ENCODE peak calls at places on chromosome 21, in five cellular contexts. R is AG04450, S is cardiac muscle cell, I is fibroblast of villous mesenchyme, U is GM12864. A is an unnamed sample.

GRCh38 chr21:14243877-14244276 is 27.9 kb downstream of the RBM11 start:
- DNase-seq in R (no peak), S (no peak), I (peak), U (no peak), A (no peak)

GRCh38 chr21:18411565-18411964 is 8.0 kb upstream of the TMPRSS15 start:
- DNase-seq in R (no peak), S (no peak), I (no peak), U (no peak), A (no peak)

GRCh38 chr21:27569831-27570230 is 602.9 kb upstream of the ADAMTS5 start:
- DNase-seq in R (no peak), S (no peak), I (no peak), U (no peak), A (no peak)

GRCh38 chr21:24353492-24353891 is 1253.8 kb downstream of the MRPL39 start:
- DNase-seq in R (no peak), S (no peak), I (no peak), U (no peak), A (no peak)

GRCh38 chr21:14982336-14982735 is 82.5 kb downstream of the NRIP1 start:
- DNase-seq in R (no peak), S (no peak), I (no peak), U (no peak), A (no peak)

GRCh38 chr21:31193761-31194160 is 150.3 kb downstream of the TIAM1 start:
- DNase-seq in R (no peak), S (no peak), I (no peak), U (no peak), A (no peak)

GRCh38 chr21:40115775-40116174 is 248.5 kb downstream of the PCP4 start:
- DNase-seq in R (no peak), S (no peak), I (no peak), U (no peak), A (no peak)

GRCh38 chr21:20459838-20460237 is 538.4 kb upstream of the NCAM2 start:
- DNase-seq in R (no peak), S (no peak), I (no peak), U (no peak), A (no peak)

GRCh38 chr21:39788383-39788782 is 43.4 kb downstream of the IGSF5 start:
- DNase-seq in R (no peak), S (peak), I (peak), U (no peak), A (no peak)

GRCh38 chr21:17819878-17820232 is 699 bp upstream of the C21orf91 start:
- DNase-seq in R (peak), S (no peak), I (no peak), U (peak), A (no peak)

GRCh38 chr21:17671733-17672132 is 59.0 kb upstream of the BTG3 start:
- DNase-seq in R (no peak), S (no peak), I (no peak), U (no peak), A (no peak)

GRCh38 chr21:21232320-21232719 is 234.1 kb downstream of the NCAM2 start:
- DNase-seq in R (peak), S (peak), I (peak), U (no peak), A (no peak)

GRCh38 chr21:27477321-27477720 is 510.4 kb upstream of the ADAMTS5 start:
- DNase-seq in R (no peak), S (no peak), I (peak), U (no peak), A (no peak)

GRCh38 chr21:28152729-28153128 is 839.9 kb downstream of the LTN1 start:
- DNase-seq in R (no peak), S (no peak), I (peak), U (no peak), A (no peak)

GRCh38 chr21:38424333-38424732 is 73.9 kb downstream of the ERG start:
- DNase-seq in R (no peak), S (peak), I (no peak), U (no peak), A (no peak)

GRCh38 chr21:36038701-36039497 is 21.4 kb downstream of the SETD4 start:
- DNase-seq in R (no peak), S (no peak), I (no peak), U (no peak), A (no peak)

GRCh38 chr21:39051561-39051949 is 131.7 kb downstream of the PSMG1 start:
- DNase-seq in R (no peak), S (no peak), I (no peak), U (no peak), A (no peak)

GRCh38 chr21:25885880-25886279 is 151.1 kb downstream of the GABPA start:
- DNase-seq in R (no peak), S (no peak), I (no peak), U (no peak), A (no peak)

GRCh38 chr21:30921129-30921528 is 39.7 kb upstream of the KRTAP11-1 start:
- DNase-seq in R (no peak), S (no peak), I (no peak), U (no peak), A (no peak)

GRCh38 chr21:38475519-38475918 is 22.8 kb downstream of the ERG start:
- DNase-seq in R (no peak), S (no peak), I (no peak), U (no peak), A (no peak)

GRCh38 chr21:39347537-39347936 is 1.4 kb downstream of the HMGN1 start:
- DNase-seq in R (no peak), S (no peak), I (no peak), U (no peak), A (no peak)

GRCh38 chr21:35294231-35294898 is 245.3 kb upstream of the RUNX1 start:
- DNase-seq in R (no peak), S (no peak), I (no peak), U (no peak), A (no peak)

GRCh38 chr21:29818520-29818919 is 121.3 kb downstream of the GRIK1 start:
- DNase-seq in R (no peak), S (no peak), I (no peak), U (no peak), A (no peak)

GRCh38 chr21:35491114-35491513 is 442.0 kb upstream of the RUNX1 start:
- DNase-seq in R (no peak), S (peak), I (no peak), U (no peak), A (no peak)

GRCh38 chr21:35578350-35578782 is 482.0 kb downstream of the SETD4 start:
- DNase-seq in R (peak), S (no peak), I (peak), U (no peak), A (no peak)

GRCh38 chr21:17779486-17779885 is 39.7 kb downstream of the C21orf91 start:
- DNase-seq in R (no peak), S (no peak), I (no peak), U (no peak), A (no peak)

GRCh38 chr21:35309316-35309715 is 260.2 kb upstream of the RUNX1 start:
- DNase-seq in R (no peak), S (no peak), I (no peak), U (no peak), A (no peak)

GRCh38 chr21:34877485-34878128 is 171.5 kb downstream of the RUNX1 start:
- DNase-seq in R (no peak), S (no peak), I (no peak), U (no peak), A (no peak)

GRCh38 chr21:42063206-42063577 is 7.9 kb upstream of the UMODL1 start:
- DNase-seq in R (no peak), S (no peak), I (no peak), U (no peak), A (no peak)

GRCh38 chr21:42061195-42061865 is 9.8 kb upstream of the UMODL1 start:
- DNase-seq in R (no peak), S (no peak), I (no peak), U (peak), A (no peak)

GRCh38 chr21:42060166-42060565 is 11.0 kb upstream of the UMODL1 start:
- DNase-seq in R (no peak), S (no peak), I (no peak), U (no peak), A (no peak)

GRCh38 chr21:42062543-42063022 is 8.5 kb upstream of the UMODL1 start:
- DNase-seq in R (no peak), S (no peak), I (no peak), U (peak), A (peak)

GRCh38 chr21:42061866-42062542 is 9.1 kb upstream of the UMODL1 start:
- DNase-seq in R (no peak), S (no peak), I (no peak), U (no peak), A (no peak)
- H3K4me3 ChIP-seq in R (no peak), S (no peak), I (no peak), U (no peak), A (peak)

GRCh38 chr21:33019516-33019884 is 6.2 kb upstream of the OLIG2 start:
- DNase-seq in R (no peak), S (no peak), I (no peak), U (no peak), A (no peak)

GRCh38 chr21:33019885-33020557 is 5.7 kb upstream of the OLIG2 start:
- DNase-seq in R (no peak), S (no peak), I (no peak), U (no peak), A (no peak)

GRCh38 chr21:33021150-33021549 is 4.6 kb upstream of the OLIG2 start:
- DNase-seq in R (no peak), S (no peak), I (no peak), U (no peak), A (no peak)

GRCh38 chr21:33021667-33022066 is 4.1 kb upstream of the OLIG2 start:
- DNase-seq in R (no peak), S (no peak), I (no peak), U (no peak), A (no peak)

GRCh38 chr21:33020558-33021100 is 5.1 kb upstream of the OLIG2 start:
- DNase-seq in R (no peak), S (no peak), I (no peak), U (no peak), A (no peak)
- H3K4me3 ChIP-seq in R (no peak), S (no peak), I (no peak), U (no peak), A (no peak)

GRCh38 chr21:33540711-33541104 is 1.2 kb downstream of the GART start:
- DNase-seq in R (no peak), S (no peak), I (no peak), U (no peak), A (no peak)
- H3K4me3 ChIP-seq in R (peak), S (no peak), I (peak), U (peak), A (no peak)

GRCh38 chr21:16195476-16195875 is 465.7 kb downstream of the USP25 start:
- DNase-seq in R (peak), S (no peak), I (peak), U (no peak), A (no peak)
- H3K4me3 ChIP-seq in R (peak), S (peak), I (peak), U (no peak), A (no peak)

GRCh38 chr21:37337831-37338230 is 28.7 kb upstream of the DYRK1A start:
- DNase-seq in R (no peak), S (no peak), I (no peak), U (no peak), A (no peak)

GRCh38 chr21:37341254-37341960 is 25.2 kb upstream of the DYRK1A start:
- DNase-seq in R (no peak), S (no peak), I (peak), U (no peak), A (no peak)

GRCh38 chr21:37339527-37339889 is 27.1 kb upstream of the DYRK1A start:
- DNase-seq in R (no peak), S (no peak), I (peak), U (no peak), A (no peak)

GRCh38 chr21:37337179-37337578 is 29.4 kb upstream of the DYRK1A start:
- DNase-seq in R (no peak), S (no peak), I (no peak), U (no peak), A (no peak)

DNA sequence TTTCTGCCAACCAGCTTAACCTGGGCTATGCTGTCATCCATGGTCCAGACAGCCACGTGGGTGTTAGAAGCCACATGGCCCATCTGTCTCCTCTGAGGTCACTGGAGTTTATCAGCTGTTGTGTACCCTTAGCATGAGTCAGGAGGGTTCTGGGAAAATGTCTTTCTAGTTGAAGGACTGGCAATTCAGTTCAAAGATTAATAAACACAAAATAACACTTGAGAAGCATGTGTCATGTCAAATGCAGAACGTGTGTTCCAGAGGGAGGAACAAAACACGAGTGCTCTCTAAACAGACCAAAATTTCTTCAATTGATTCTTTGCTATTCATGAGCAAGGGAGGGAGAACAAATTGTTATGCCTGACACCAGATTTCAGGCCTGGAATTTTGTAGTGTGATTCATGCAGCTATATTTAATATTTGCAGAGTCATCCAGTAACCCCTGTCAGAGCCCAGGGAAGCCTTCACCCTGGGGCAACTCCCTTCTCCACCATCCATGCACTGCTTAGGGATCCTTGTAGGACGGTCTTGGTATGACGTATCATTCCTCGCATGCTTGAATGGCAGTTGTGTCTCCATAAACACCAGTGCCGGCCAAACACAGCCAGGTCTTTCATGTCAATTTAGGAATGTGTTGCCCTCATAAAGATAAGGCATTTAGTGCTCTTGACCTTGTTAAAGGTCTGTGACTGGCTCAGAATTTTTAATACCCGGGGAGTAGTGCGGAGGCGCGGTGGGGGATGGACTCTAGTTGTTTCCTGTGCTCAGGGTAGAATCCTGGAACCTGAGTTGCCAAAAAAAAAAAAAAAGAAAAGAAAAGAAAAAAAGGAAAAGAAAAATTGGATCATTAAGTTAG is 27.7 kb upstream of the DYRK1A start:
- DNase-seq in R (peak), S (peak), I (peak), U (no peak), A (no peak)
- H3K4me3 ChIP-seq in R (no peak), S (no peak), I (no peak), U (no peak), A (no peak)

DNA sequence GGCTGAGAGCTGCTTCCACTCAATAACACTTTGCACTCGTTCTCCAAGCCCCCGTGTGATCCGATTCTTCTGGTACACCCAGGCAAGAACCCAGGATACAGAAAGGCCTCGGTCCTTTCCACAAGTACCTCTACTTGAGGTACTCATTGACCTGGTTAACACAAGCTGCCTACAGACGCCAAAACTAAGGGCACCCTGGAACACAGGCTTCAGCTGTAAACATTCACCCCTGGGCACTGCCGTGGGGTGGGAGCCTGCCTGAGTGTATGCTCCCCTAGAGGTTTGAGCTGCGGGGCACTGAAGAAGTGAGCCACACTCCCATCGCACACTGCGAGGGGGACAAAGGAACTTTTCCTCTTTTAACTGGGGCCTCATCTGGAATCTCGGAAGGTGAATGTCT is 30.5 kb downstream of the LRRC3 start:
- DNase-seq in R (no peak), S (no peak), I (no peak), U (no peak), A (no peak)
- H3K4me3 ChIP-seq in R (no peak), S (peak), I (peak), U (no peak), A (no peak)

DNA sequence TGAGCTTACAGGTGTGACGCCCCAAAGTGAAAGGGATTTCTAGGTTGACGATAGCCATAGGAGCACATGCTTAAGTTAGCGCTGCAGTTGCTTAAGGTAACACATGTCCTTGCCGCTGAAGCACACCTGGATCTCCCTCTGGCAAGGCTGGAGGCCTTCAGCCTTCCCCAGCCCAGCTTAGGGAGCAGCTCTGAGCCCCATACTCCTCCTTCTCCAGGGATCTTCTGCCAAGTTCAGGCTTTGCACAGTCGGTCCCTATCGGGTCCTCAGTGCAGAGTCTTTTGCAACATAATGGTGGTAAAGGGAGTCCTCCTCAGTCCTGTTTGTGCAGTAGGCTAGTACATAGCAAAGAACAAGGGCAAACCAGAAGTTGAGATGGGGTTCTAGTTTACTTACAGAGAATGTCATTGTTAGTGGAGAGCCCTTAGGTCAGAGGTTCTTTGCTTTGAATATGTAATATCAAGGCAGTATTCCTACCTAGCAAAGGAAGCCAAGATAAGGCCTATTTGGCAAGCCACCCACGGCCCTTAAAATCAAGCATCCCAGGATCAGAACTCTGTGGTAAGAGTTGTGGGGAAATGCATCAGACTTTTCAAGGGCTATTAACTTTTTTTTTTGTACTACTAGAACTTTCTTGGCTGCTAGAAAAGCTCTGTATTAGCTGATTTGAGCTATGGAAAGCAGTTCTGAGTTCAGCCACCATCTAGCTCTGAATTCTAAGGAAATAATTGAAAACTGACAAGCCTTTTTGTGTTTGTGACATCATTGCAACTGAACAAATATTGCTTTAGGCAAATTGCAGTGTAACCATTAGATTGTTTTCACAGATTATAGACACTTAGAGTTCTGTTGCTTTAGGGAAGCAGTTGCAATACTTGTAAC is 1.4 kb downstream of the EVA1C start:
- DNase-seq in R (no peak), S (no peak), I (peak), U (no peak), A (no peak)
- H3K4me3 ChIP-seq in R (peak), S (no peak), I (peak), U (no peak), A (no peak)

GRCh38 chr21:45596704-45597318 is 46.7 kb upstream of the PCBP3 start:
- DNase-seq in R (no peak), S (peak), I (peak), U (no peak), A (peak)
- H3K4me3 ChIP-seq in R (no peak), S (no peak), I (no peak), U (no peak), A (no peak)

A was measured in CD4-positive, alpha-beta memory T cell.